ENCODE peak calls at places on chromosome 20, in six cellular contexts. A, Y, S, X, R and F are unnamed samples.

GRCh38 chr20:37202267-37202943 is 23.1 kb upstream of the MROH8 start:
- DNase-seq in X (peak; percentile 98), Y (peak; percentile 19), A (peak; percentile 16), R (no peak), S (peak; percentile 35), F (peak; percentile 59)

GRCh38 chr20:44601801-44602204 is 19.4 kb downstream of the PKIG start:
- DNase-seq in Y (peak; percentile 81), S (no peak), X (peak; percentile 88), A (peak; percentile 88), R (no peak), F (no peak)

GRCh38 chr20:31693987-31694661 is 28.5 kb downstream of the BCL2L1 start:
- DNase-seq in S (no peak), R (no peak), X (no peak), Y (no peak), A (no peak), F (no peak)

GRCh38 chr20:12171927-12172581 is 254.4 kb downstream of the BTBD3 start:
- DNase-seq in Y (no peak), S (no peak), A (peak; percentile 23), X (peak; percentile 93), R (no peak), F (no peak)

GRCh38 chr20:37522258-37523011 is 1.4 kb downstream of the NNAT start:
- DNase-seq in Y (no peak), S (no peak), A (peak; percentile 65), X (peak; percentile 67), R (no peak), F (peak; percentile 90)

GRCh38 chr20:31695849-31696804 is 26.5 kb downstream of the BCL2L1 start:
- DNase-seq in R (no peak), X (peak; percentile 74), S (peak; percentile 84), Y (no peak), A (no peak), F (no peak)

GRCh38 chr20:37711987-37712961 is 18.4 kb downstream of the CTNNBL1 start:
- DNase-seq in S (no peak), A (peak; percentile 34), R (no peak), X (no peak), Y (no peak), F (no peak)

GRCh38 chr20:36543187-36544133 is 2.1 kb downstream of the MYL9 start:
- DNase-seq in X (peak; percentile 74), Y (peak; percentile 80), A (peak; percentile 91), R (no peak), S (no peak), F (peak; percentile 68)

GRCh38 chr20:2364014-2364413 is 16.7 kb upstream of the TGM6 start:
- DNase-seq in A (no peak), R (no peak), Y (no peak), S (no peak), X (peak; percentile 13), F (no peak)

DNA sequence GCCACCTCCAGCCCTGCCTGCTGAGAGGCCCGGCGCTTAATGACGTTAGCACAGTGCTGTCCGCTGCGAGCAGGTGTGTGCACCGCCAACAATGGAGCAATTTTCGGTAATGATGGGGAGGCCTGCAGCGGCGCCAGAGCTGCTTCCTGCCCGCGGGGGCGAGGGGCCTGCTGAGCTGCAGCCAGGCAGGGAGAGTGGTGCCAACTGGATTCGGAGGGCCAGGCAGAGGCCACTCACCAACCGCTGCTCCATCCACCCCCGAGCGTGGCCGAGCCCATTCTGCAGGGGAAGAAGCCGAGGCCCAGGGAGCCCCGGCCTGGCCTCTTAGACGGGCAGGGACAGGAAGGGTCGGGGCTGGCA is 9.6 kb downstream of the HRH3 start:
- DNase-seq in R (no peak), A (no peak), X (no peak), Y (no peak), S (no peak), F (no peak)
- H3K4me1 ChIP-seq in R (no peaks in the 10 kb centered on the region), A (no peaks in the 10 kb centered on the region), X (no peaks in the 10 kb centered on the region), Y (no peaks in the 10 kb centered on the region), S (no peaks in the 10 kb centered on the region), F (no peaks in the 10 kb centered on the region)

GRCh38 chr20:10609276-10609675 is 64.5 kb downstream of the JAG1 start:
- DNase-seq in R (no peak), S (no peak), X (peak; percentile 75), Y (peak; percentile 64), A (peak; percentile 71), F (peak; percentile 26)

GRCh38 chr20:10613911-10614310 is 59.9 kb downstream of the JAG1 start:
- DNase-seq in A (no peak), R (no peak), Y (no peak), X (no peak), S (no peak), F (no peak)

GRCh38 chr20:10610266-10610665 is 63.5 kb downstream of the JAG1 start:
- DNase-seq in A (no peak), X (no peak), Y (no peak), S (no peak), R (no peak), F (no peak)

GRCh38 chr20:10609726-10610125 is 64.1 kb downstream of the JAG1 start:
- DNase-seq in R (no peak), S (no peak), Y (no peak), A (no peak), X (peak; percentile 42), F (no peak)

GRCh38 chr20:10611357-10611756 is 62.4 kb downstream of the JAG1 start:
- DNase-seq in X (peak; percentile 47), A (peak; percentile 70), S (no peak), Y (no peak), R (no peak), F (peak; percentile 50)
- TF ChIP-seq CTCF in X (peak; percentile 50), A (peak; percentile 57), S (peak; percentile 5), Y (no peak), R (peak; percentile 47), F (peak; percentile 10)

DNA sequence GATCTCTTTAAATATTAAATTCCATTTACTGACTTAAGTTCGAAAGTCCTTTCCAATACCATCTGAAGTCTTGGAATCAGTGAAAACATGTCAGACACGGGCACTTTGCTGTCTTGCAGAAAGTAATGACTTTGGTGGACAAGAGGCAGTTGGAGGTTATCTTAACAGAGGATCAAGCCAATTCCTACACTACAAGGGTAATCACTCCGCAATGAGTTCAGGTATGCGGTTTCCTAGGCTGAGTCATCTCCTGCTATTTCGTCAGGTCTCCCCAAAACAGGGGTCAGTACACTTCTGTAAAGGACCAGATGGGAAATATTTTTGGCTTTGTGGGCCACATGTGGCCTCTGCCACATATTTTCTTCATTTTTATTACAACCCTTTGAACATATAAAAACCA is 656.6 kb downstream of the KIF16B start:
- DNase-seq in S (no peak), Y (no peak), X (no peak), R (no peak), A (no peak), F (no peak)
- H3K4me1 ChIP-seq in S (no peaks in the 10 kb centered on the region), Y (no peaks in the 10 kb centered on the region), X (no peaks in the 10 kb centered on the region), R (peaks cover under 1% of the 10 kb centered on the region), A (no peaks in the 10 kb centered on the region), F (no peaks in the 10 kb centered on the region)

GRCh38 chr20:60080401-60080800 is 122.2 kb downstream of the CDH26 start:
- DNase-seq in S (no peak), A (no peak), Y (no peak), X (no peak), R (no peak), F (no peak)

GRCh38 chr20:60087563-60088105 is 129.4 kb downstream of the CDH26 start:
- DNase-seq in Y (no peak), R (no peak), X (peak; percentile 16), A (no peak), S (no peak), F (no peak)

GRCh38 chr20:60086936-60087562 is 128.8 kb downstream of the CDH26 start:
- DNase-seq in S (no peak), R (no peak), Y (no peak), X (no peak), A (no peak), F (no peak)

GRCh38 chr20:60088236-60088635 is 130.0 kb downstream of the CDH26 start:
- DNase-seq in R (no peak), S (no peak), X (no peak), A (no peak), Y (no peak), F (no peak)

DNA sequence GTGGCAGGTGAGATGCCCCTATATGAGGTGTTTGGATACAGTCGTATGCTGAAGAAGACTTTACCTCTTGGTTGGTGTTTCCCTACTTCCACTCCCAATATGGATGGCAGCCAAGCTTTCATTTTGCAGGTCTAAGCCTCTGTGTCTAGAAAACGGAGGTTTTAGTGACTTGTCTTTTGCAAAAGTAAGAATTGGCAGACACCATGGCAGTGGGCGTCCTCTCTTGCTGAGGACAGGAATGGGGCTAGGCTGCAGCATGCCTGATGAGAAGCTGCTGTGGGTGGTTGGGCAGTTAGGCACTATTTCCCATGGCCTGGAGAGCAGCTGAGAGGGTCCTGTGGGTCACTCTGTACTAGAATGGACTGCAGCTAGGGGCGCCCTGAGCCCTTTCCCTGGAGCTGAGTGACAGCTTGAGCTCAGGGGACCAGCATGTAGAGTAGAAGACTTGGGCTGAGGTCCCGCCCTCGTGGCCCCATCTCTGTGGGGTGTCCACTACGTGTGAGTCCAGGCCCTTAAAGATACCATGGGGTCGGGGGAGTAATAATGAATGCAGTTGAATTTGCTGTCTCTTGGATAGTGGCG is 127.4 kb downstream of the CDH26 start:
- DNase-seq in S (no peak), X (no peak), Y (no peak), A (no peak), R (no peak), F (no peak)
- TF ChIP-seq CTCF in S (no peak), X (no peak), Y (no peak), A (no peak), R (no peak), F (no peak)

DNA sequence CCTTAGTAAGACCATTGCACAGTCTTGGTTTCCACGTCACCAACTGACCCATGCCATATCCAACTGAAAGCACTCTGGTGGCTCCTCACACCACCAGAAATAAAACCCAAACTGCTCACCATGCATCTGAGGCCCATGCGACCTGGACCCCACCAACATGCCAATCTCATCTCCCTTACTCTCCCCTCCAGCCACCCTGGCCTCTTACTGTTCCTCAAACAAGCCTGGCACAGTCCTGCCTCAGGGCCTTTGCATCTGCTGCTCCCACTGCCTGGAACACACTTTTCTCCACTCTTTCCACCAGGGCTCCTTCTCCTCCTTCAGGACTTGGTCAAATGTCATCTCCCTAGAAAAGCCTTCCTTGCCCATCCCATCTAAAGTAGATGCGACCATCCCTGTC is 8.7 kb downstream of the PREX1 start:
- DNase-seq in A (no peak), Y (no peak), R (no peak), X (no peak), S (no peak), F (no peak)
- H3K4me1 ChIP-seq in A (peaks cover 100% of the 10 kb centered on the region), Y (peaks cover 3% of the 10 kb centered on the region), R (peaks cover 71% of the 10 kb centered on the region), X (no peaks in the 10 kb centered on the region), S (no peaks in the 10 kb centered on the region), F (no peaks in the 10 kb centered on the region)

DNA sequence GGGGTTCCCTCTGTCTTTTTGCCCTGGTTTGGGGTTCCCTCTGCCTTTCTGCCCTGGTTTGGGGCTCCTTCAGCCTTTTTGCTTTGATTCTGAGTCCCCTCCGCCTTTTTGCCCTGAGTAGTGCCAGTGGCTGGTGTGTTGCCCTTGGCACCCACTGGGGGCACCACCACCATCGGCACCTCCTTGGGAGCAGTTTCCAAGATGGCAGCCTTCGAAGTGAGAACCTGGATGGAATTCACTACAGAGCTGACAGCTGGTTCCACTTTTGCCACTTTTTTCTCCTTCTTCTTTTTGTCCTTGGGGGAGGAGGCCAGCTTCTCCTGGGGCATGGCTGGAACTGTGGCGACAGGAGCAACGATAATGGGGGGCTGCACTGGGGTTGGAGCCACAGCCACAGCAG is 22.2 kb downstream of the RRBP1 start:
- DNase-seq in R (no peak), S (no peak), Y (no peak), A (no peak), X (no peak), F (no peak)
- TF ChIP-seq CTCF in R (no peak), S (no peak), Y (no peak), A (no peak), X (peak; percentile 3), F (no peak)

GRCh38 chr20:23156170-23156841 is 70.2 kb upstream of the CD93 start:
- DNase-seq in S (peak; percentile 78), Y (no peak), X (peak; percentile 84), R (no peak), A (no peak), F (peak; percentile 32)
- H3K4me1 ChIP-seq in S (peaks cover 19% of the 10 kb centered on the region), Y (peaks cover 11% of the 10 kb centered on the region), X (peaks cover 34% of the 10 kb centered on the region), R (peaks cover 26% of the 10 kb centered on the region), A (peaks cover 97% of the 10 kb centered on the region), F (peaks cover 17% of the 10 kb centered on the region)

GRCh38 chr20:53876956-53877355 is 193.4 kb downstream of the BCAS1 start:
- DNase-seq in A (no peak), X (no peak), Y (no peak), S (no peak), R (no peak), F (no peak)
- TF ChIP-seq CTCF in A (no peak), X (no peak), Y (no peak), S (no peak), R (no peak), F (no peak)